ENCODE peak calls at places on chromosomes 13 and 19, in six cellular contexts. F is foreskin fibroblast; A is central memory CD8-positive, alpha-beta T cell; R is naive thymus-derived CD8-positive, alpha-beta T cell; N is H4; W is substantia nigra. H is an unnamed sample.

GRCh38 chr13:48645845-48646244 is 7.9 kb upstream of the CYSLTR2 start:
- DNase-seq in A (no peak), R (no peak), N (no peak), W (no peak), F (no peak), H (no peak)

GRCh38 chr19:34244611-34245299 is 9.6 kb upstream of the GARRE1 start:
- DNase-seq in N (no peak), F (peak), R (no peak), W (no peak), A (no peak), H (no peak)

GRCh38 chr13:91284335-91284734 is 63.2 kb upstream of the MIR17HG start:
- DNase-seq in A (no peak), R (no peak), W (no peak), N (no peak), F (no peak), H (no peak)

GRCh38 chr19:50334741-50335421 is 5.7 kb upstream of the KCNC3 start:
- DNase-seq in N (no peak), W (no peak), F (no peak), R (no peak), A (no peak), H (no peak)

GRCh38 chr13:57846600-57847173 is 215.1 kb downstream of the PCDH17 start:
- DNase-seq in F (no peak), W (no peak), A (no peak), N (no peak), R (no peak), H (no peak)

GRCh38 chr19:6126335-6126974 is 9.0 kb upstream of the ACSBG2 start:
- DNase-seq in N (peak), R (no peak), A (no peak), F (peak), W (no peak), H (peak)

GRCh38 chr13:83819611-83820010 is 62.7 kb downstream of the SLITRK1 start:
- DNase-seq in A (no peak), F (peak), N (no peak), R (no peak), W (no peak), H (no peak)

GRCh38 chr13:48775804-48776203 is 122.1 kb downstream of the CYSLTR2 start:
- DNase-seq in R (no peak), W (no peak), N (peak), F (peak), A (no peak), H (peak)

GRCh38 chr13:98435356-98435755 is 141.6 kb downstream of the STK24 start:
- DNase-seq in W (no peak), A (no peak), N (no peak), R (no peak), F (no peak), H (no peak)

GRCh38 chr13:52832268-52832667 is 16.2 kb downstream of the PCDH8 start:
- DNase-seq in R (no peak), A (no peak), F (no peak), W (no peak), N (no peak), H (no peak)

GRCh38 chr13:59587971-59588716 is 575.6 kb downstream of the DIAPH3 start:
- DNase-seq in A (no peak), F (no peak), R (no peak), W (no peak), N (no peak), H (no peak)

GRCh38 chr13:100069278-100069677 is 19.6 kb upstream of the PCCA start:
- DNase-seq in A (no peak), F (peak), R (no peak), N (no peak), W (no peak), H (no peak)

GRCh38 chr13:30111810-30112209 is 195.5 kb downstream of the KATNAL1 start:
- DNase-seq in A (no peak), F (peak), W (no peak), N (no peak), R (no peak), H (no peak)

GRCh38 chr13:23966691-23967615 is 69.7 kb upstream of the C1QTNF9B start:
- DNase-seq in W (no peak), N (no peak), F (no peak), R (peak), A (no peak), H (no peak)

GRCh38 chr19:41548954-41549688 is 26.8 kb upstream of the CEACAM21 start:
- DNase-seq in N (no peak), R (peak), W (no peak), F (no peak), A (peak), H (no peak)

GRCh38 chr19:17483605-17484002 is 13.3 kb downstream of the SLC27A1 start:
- DNase-seq in R (no peak), F (no peak), W (no peak), N (no peak), A (no peak), H (no peak)

GRCh38 chr13:48908381-48909087 is 67.2 kb upstream of the FNDC3A start:
- DNase-seq in A (no peak), W (no peak), F (peak), N (peak), R (no peak), H (no peak)

GRCh38 chr13:79779061-79779460 is 298.1 kb downstream of the NDFIP2 start:
- DNase-seq in W (no peak), F (no peak), A (no peak), R (no peak), N (no peak), H (no peak)

GRCh38 chr19:50724522-50725217 is 1.5 kb downstream of the CLEC11A start:
- DNase-seq in W (peak), N (peak), F (peak), R (peak), A (peak), H (peak)

GRCh38 chr13:60720590-60720989 is 323.6 kb downstream of the TDRD3 start:
- DNase-seq in F (no peak), R (no peak), W (no peak), A (no peak), N (no peak), H (no peak)

GRCh38 chr13:113804017-113804702 is 45.1 kb downstream of the TMEM255B start:
- DNase-seq in R (no peak), W (no peak), N (no peak), F (no peak), A (no peak), H (no peak)

GRCh38 chr13:113750554-113751399 is 8.2 kb upstream of the TMEM255B start:
- DNase-seq in F (no peak), R (no peak), N (no peak), W (no peak), A (no peak), H (no peak)

GRCh38 chr19:10395853-10396355 is 7.4 kb downstream of the CDC37 start:
- DNase-seq in A (no peak), F (no peak), W (no peak), N (no peak), R (no peak), H (no peak)

H was measured in GM04504.